ENCODE peak calls at places on chromosomes 2 and 18, in six cellular contexts. I, W, V, L, X and F are unnamed samples.

GRCh38 chr2:196441527-196441926 is 198.0 kb upstream of the CCDC150 start:
- DNase-seq in V (no peak), L (no peak), I (no peak), X (no peak), W (no peak), F (no peak)

GRCh38 chr2:96090527-96090926 is 25.8 kb downstream of the ADRA2B start:
- DNase-seq in L (no peak), X (peak), I (no peak), V (no peak), W (no peak), F (no peak)

GRCh38 chr2:160409480-160409879 is 84.1 kb downstream of the RBMS1 start:
- DNase-seq in V (no peak), W (no peak), X (no peak), L (no peak), I (no peak), F (no peak)

GRCh38 chr18:56202567-56203136 is 435.7 kb downstream of the TXNL1 start:
- DNase-seq in L (no peak), I (no peak), X (no peak), W (no peak), V (no peak), F (no peak)

GRCh38 chr2:27445155-27445554 is 3.0 kb downstream of the KRTCAP3 start:
- DNase-seq in L (no peak), W (no peak), X (no peak), V (no peak), I (no peak), F (no peak)

GRCh38 chr2:206456078-206456769 is 12.9 kb downstream of the ADAM23 start:
- DNase-seq in X (peak), W (no peak), I (no peak), L (no peak), V (no peak), F (no peak)

GRCh38 chr2:139905624-139906023 is 1125.4 kb upstream of the NXPH2 start:
- DNase-seq in L (no peak), X (no peak), I (no peak), W (no peak), V (no peak), F (no peak)

GRCh38 chr2:113116100-113116958 is 11.1 kb upstream of the IL1RN start:
- DNase-seq in W (no peak), I (no peak), L (no peak), X (no peak), V (no peak), F (no peak)

GRCh38 chr2:227684258-227684657 is 17.7 kb downstream of the SCYGR5 start:
- DNase-seq in W (no peak), I (no peak), X (no peak), L (no peak), V (no peak), F (no peak)

GRCh38 chr2:141393214-141393545 is 737.6 kb downstream of the LRP1B start:
- DNase-seq in I (no peak), W (no peak), V (no peak), L (no peak), X (peak), F (no peak)

GRCh38 chr2:228592925-228593324 is 411.4 kb upstream of the SPHKAP start:
- DNase-seq in W (no peak), X (no peak), V (no peak), L (no peak), I (no peak), F (no peak)

GRCh38 chr2:209937893-209938292 is 64.5 kb upstream of the RPE start:
- DNase-seq in W (no peak), L (no peak), V (no peak), X (no peak), I (no peak), F (no peak)

GRCh38 chr2:84807063-84807485 is 73.8 kb downstream of the TRABD2A start:
- DNase-seq in I (no peak), W (no peak), V (no peak), X (peak), L (no peak), F (no peak)

GRCh38 chr2:2232167-2232566 is 98.9 kb downstream of the MYT1L start:
- DNase-seq in V (no peak), X (no peak), I (no peak), W (no peak), L (no peak), F (no peak)

GRCh38 chr18:8847900-8848299 is 142.5 kb downstream of the MTCL1 start:
- DNase-seq in L (no peak), W (no peak), X (no peak), I (no peak), V (no peak), F (no peak)

GRCh38 chr18:76668546-76668945 is 153.8 kb upstream of the ZNF236 start:
- DNase-seq in L (no peak), V (no peak), X (no peak), W (no peak), I (no peak), F (no peak)

GRCh38 chr2:119174993-119175347 is 16.4 kb upstream of the C1QL2 start:
- DNase-seq in V (no peak), X (no peak), W (no peak), I (no peak), L (no peak), F (no peak)

GRCh38 chr2:32715391-32715841 is 87.6 kb downstream of the TTC27 start:
- DNase-seq in L (peak), X (no peak), V (peak), I (no peak), W (no peak), F (no peak)

GRCh38 chr2:168712053-168712452 is 90.4 kb upstream of the NOSTRIN start:
- DNase-seq in V (no peak), L (no peak), X (no peak), W (no peak), I (peak), F (peak)

GRCh38 chr2:170339753-170340692 is 162.1 kb downstream of the MYO3B start:
- DNase-seq in V (no peak), I (peak), X (no peak), W (no peak), L (no peak), F (no peak)

GRCh38 chr18:8264861-8265411 is 344.3 kb upstream of the RAB12 start:
- DNase-seq in V (no peak), X (no peak), L (no peak), W (no peak), I (peak), F (no peak)

GRCh38 chr2:42961385-42961800 is 169.0 kb upstream of the HAAO start:
- DNase-seq in W (no peak), V (no peak), I (no peak), L (peak), X (no peak), F (no peak)

GRCh38 chr2:200625958-200626363 is 40.1 kb downstream of the AOX1 start:
- DNase-seq in X (no peak), I (no peak), L (no peak), W (no peak), V (no peak), F (no peak)

GRCh38 chr2:3667151-3667631 is 9.2 kb downstream of the ALLC start:
- DNase-seq in I (peak), V (no peak), W (no peak), L (peak), X (no peak), F (no peak)

GRCh38 chr2:47089083-47089464 is 66.0 kb downstream of the STPG4 start:
- DNase-seq in X (peak), V (no peak), I (no peak), W (no peak), L (no peak), F (no peak)

GRCh38 chr2:57491213-57491612 is 555.4 kb upstream of the VRK2 start:
- DNase-seq in X (no peak), I (no peak), W (no peak), V (no peak), L (no peak), F (no peak)

GRCh38 chr2:195561205-195562032 is 95.6 kb upstream of the SLC39A10 start:
- DNase-seq in V (no peak), W (no peak), I (no peak), L (no peak), X (peak), F (peak)

GRCh38 chr2:129734343-129735034 is 245.0 kb upstream of the RAB6C start:
- DNase-seq in W (no peak), I (no peak), V (no peak), X (no peak), L (no peak), F (no peak)

GRCh38 chr18:67217551-67218166 is 298.9 kb downstream of the DSEL start:
- DNase-seq in I (peak), V (peak), L (peak), W (no peak), X (peak), F (peak)

GRCh38 chr2:141522702-141523101 is 608.1 kb downstream of the LRP1B start:
- DNase-seq in V (no peak), L (no peak), W (no peak), I (no peak), X (no peak), F (no peak)

GRCh38 chr2:31937741-31938140 is 73.1 kb downstream of the MEMO1 start:
- DNase-seq in X (no peak), I (no peak), L (no peak), W (no peak), V (no peak), F (no peak)